ENCODE peak calls at places on chromosomes 11 and 22, in five cellular contexts. One of them, this sample, is unnamed.

GRCh38 chr11:79018371-79018849 is 422.4 kb downstream of the TENM4 start:
- DNase-seq in endothelial cell: no peak
- DNase-seq in transverse colon: no peak
- DNase-seq in fibroblast of pulmonary artery: peak
- DNase-seq in heart left ventricle: no peak
- DNase-seq in this sample: no peak

GRCh38 chr11:18383388-18384156 is 10.8 kb upstream of the LDHA start:
- DNase-seq in heart left ventricle: peak
- DNase-seq in endothelial cell: peak
- DNase-seq in fibroblast of pulmonary artery: peak
- DNase-seq in transverse colon: peak
- DNase-seq in this sample: peak

GRCh38 chr22:27412866-27413445 is 388.6 kb downstream of the MN1 start:
- DNase-seq in transverse colon: no peak
- DNase-seq in heart left ventricle: no peak
- DNase-seq in endothelial cell: no peak
- DNase-seq in fibroblast of pulmonary artery: no peak
- DNase-seq in this sample: no peak

GRCh38 chr11:33168605-33169240 is 7.4 kb upstream of the CSTF3 start:
- DNase-seq in transverse colon: no peak
- DNase-seq in heart left ventricle: no peak
- DNase-seq in fibroblast of pulmonary artery: peak
- DNase-seq in endothelial cell: no peak
- DNase-seq in this sample: no peak

GRCh38 chr11:104484784-104485554 is 321.0 kb upstream of the PDGFD start:
- DNase-seq in fibroblast of pulmonary artery: no peak
- DNase-seq in endothelial cell: no peak
- DNase-seq in heart left ventricle: no peak
- DNase-seq in transverse colon: no peak
- DNase-seq in this sample: no peak

GRCh38 chr11:27649800-27650199 is 50.5 kb downstream of the BDNF start:
- DNase-seq in endothelial cell: no peak
- DNase-seq in heart left ventricle: no peak
- DNase-seq in transverse colon: no peak
- DNase-seq in fibroblast of pulmonary artery: no peak
- DNase-seq in this sample: no peak

GRCh38 chr22:27252282-27253049 is 549.1 kb downstream of the MN1 start:
- DNase-seq in heart left ventricle: peak
- DNase-seq in endothelial cell: no peak
- DNase-seq in transverse colon: no peak
- DNase-seq in fibroblast of pulmonary artery: peak
- DNase-seq in this sample: no peak

GRCh38 chr22:49530671-49531532 is 296.8 kb downstream of the BRD1 start:
- DNase-seq in transverse colon: no peak
- DNase-seq in fibroblast of pulmonary artery: no peak
- DNase-seq in endothelial cell: no peak
- DNase-seq in heart left ventricle: no peak
- DNase-seq in this sample: no peak

GRCh38 chr11:69450857-69451220 is 30.6 kb upstream of the LINC01488 start:
- DNase-seq in fibroblast of pulmonary artery: no peak
- DNase-seq in heart left ventricle: no peak
- DNase-seq in transverse colon: no peak
- DNase-seq in endothelial cell: no peak
- DNase-seq in this sample: no peak

GRCh38 chr22:36644333-36644757 is 59.2 kb downstream of the CACNG2 start:
- DNase-seq in heart left ventricle: no peak
- DNase-seq in endothelial cell: peak
- DNase-seq in fibroblast of pulmonary artery: peak
- DNase-seq in transverse colon: no peak
- DNase-seq in this sample: peak

GRCh38 chr11:94477644-94478043 is 16.0 kb downstream of the MRE11 start:
- DNase-seq in heart left ventricle: no peak
- DNase-seq in endothelial cell: no peak
- DNase-seq in fibroblast of pulmonary artery: no peak
- DNase-seq in transverse colon: no peak
- DNase-seq in this sample: no peak

GRCh38 chr22:21949569-21949918 is 3.1 kb downstream of the PPM1F start:
- DNase-seq in endothelial cell: no peak
- DNase-seq in fibroblast of pulmonary artery: no peak
- DNase-seq in heart left ventricle: no peak
- DNase-seq in transverse colon: no peak
- DNase-seq in this sample: no peak

GRCh38 chr11:93663021-93663420 is 1.5 kb downstream of the CEP295 start:
- DNase-seq in fibroblast of pulmonary artery: no peak
- DNase-seq in transverse colon: no peak
- DNase-seq in endothelial cell: no peak
- DNase-seq in heart left ventricle: no peak
- DNase-seq in this sample: no peak

GRCh38 chr11:9953994-9954626 is 290.2 kb downstream of the SWAP70 start:
- DNase-seq in transverse colon: no peak
- DNase-seq in fibroblast of pulmonary artery: peak
- DNase-seq in heart left ventricle: no peak
- DNase-seq in endothelial cell: no peak
- DNase-seq in this sample: no peak

GRCh38 chr11:23932485-23932898 is 564.4 kb upstream of the LUZP2 start:
- DNase-seq in fibroblast of pulmonary artery: peak
- DNase-seq in transverse colon: no peak
- DNase-seq in endothelial cell: no peak
- DNase-seq in heart left ventricle: no peak
- DNase-seq in this sample: no peak

GRCh38 chr11:134861490-134862107 is 449.6 kb upstream of the B3GAT1 start:
- DNase-seq in fibroblast of pulmonary artery: no peak
- DNase-seq in transverse colon: no peak
- DNase-seq in heart left ventricle: no peak
- DNase-seq in endothelial cell: no peak
- DNase-seq in this sample: no peak

GRCh38 chr11:12552677-12553076 is 121.5 kb upstream of the TEAD1 start:
- DNase-seq in endothelial cell: no peak
- DNase-seq in transverse colon: peak
- DNase-seq in heart left ventricle: peak
- DNase-seq in fibroblast of pulmonary artery: peak
- DNase-seq in this sample: no peak

GRCh38 chr11:1121343-1122331 is 36.1 kb upstream of the MUC5AC start:
- DNase-seq in endothelial cell: peak
- DNase-seq in heart left ventricle: no peak
- DNase-seq in transverse colon: peak
- DNase-seq in fibroblast of pulmonary artery: no peak
- DNase-seq in this sample: no peak

GRCh38 chr11:105610796-105611361 is 1.0 kb downstream of the GRIA4 start:
- DNase-seq in endothelial cell: no peak
- DNase-seq in transverse colon: no peak
- DNase-seq in heart left ventricle: no peak
- DNase-seq in fibroblast of pulmonary artery: no peak
- DNase-seq in this sample: no peak

GRCh38 chr22:44603774-44604173 is 98.2 kb upstream of the PRR5 start:
- DNase-seq in heart left ventricle: no peak
- DNase-seq in fibroblast of pulmonary artery: no peak
- DNase-seq in endothelial cell: no peak
- DNase-seq in transverse colon: no peak
- DNase-seq in this sample: no peak

GRCh38 chr22:20040801-20041200 is 19.9 kb downstream of the TANGO2 start:
- DNase-seq in fibroblast of pulmonary artery: no peak
- DNase-seq in transverse colon: no peak
- DNase-seq in endothelial cell: no peak
- DNase-seq in heart left ventricle: no peak
- DNase-seq in this sample: no peak

GRCh38 chr11:130728185-130729160 is 187.8 kb downstream of the SNX19 start:
- DNase-seq in heart left ventricle: no peak
- DNase-seq in endothelial cell: no peak
- DNase-seq in transverse colon: no peak
- DNase-seq in fibroblast of pulmonary artery: no peak
- DNase-seq in this sample: no peak

GRCh38 chr11:96393753-96394348 is 4.0 kb downstream of the JRKL start:
- DNase-seq in fibroblast of pulmonary artery: peak
- DNase-seq in transverse colon: no peak
- DNase-seq in endothelial cell: no peak
- DNase-seq in heart left ventricle: no peak
- DNase-seq in this sample: peak

GRCh38 chr22:44299124-44299523 is 13.6 kb downstream of the SHISAL1 start:
- DNase-seq in transverse colon: no peak
- DNase-seq in endothelial cell: no peak
- DNase-seq in fibroblast of pulmonary artery: no peak
- DNase-seq in heart left ventricle: no peak
- DNase-seq in this sample: no peak

GRCh38 chr11:77778549-77778948 is 42.0 kb downstream of the RSF1 start:
- DNase-seq in heart left ventricle: no peak
- DNase-seq in fibroblast of pulmonary artery: no peak
- DNase-seq in transverse colon: no peak
- DNase-seq in endothelial cell: no peak
- DNase-seq in this sample: no peak

GRCh38 chr11:7759010-7759409 is 37.7 kb downstream of the OR5P2 start:
- DNase-seq in fibroblast of pulmonary artery: no peak
- DNase-seq in transverse colon: no peak
- DNase-seq in heart left ventricle: no peak
- DNase-seq in endothelial cell: no peak
- DNase-seq in this sample: peak

GRCh38 chr11:29319231-29319630 is 697.6 kb downstream of the KCNA4 start:
- DNase-seq in transverse colon: no peak
- DNase-seq in fibroblast of pulmonary artery: peak
- DNase-seq in endothelial cell: no peak
- DNase-seq in heart left ventricle: no peak
- DNase-seq in this sample: no peak

GRCh38 chr22:17965538-17966402 is 58.6 kb downstream of the MICAL3 start:
- DNase-seq in endothelial cell: no peak
- DNase-seq in heart left ventricle: no peak
- DNase-seq in fibroblast of pulmonary artery: no peak
- DNase-seq in transverse colon: no peak
- DNase-seq in this sample: no peak

GRCh38 chr22:25176175-25176574 is 23.5 kb upstream of the CRYBB3 start:
- DNase-seq in fibroblast of pulmonary artery: no peak
- DNase-seq in heart left ventricle: no peak
- DNase-seq in endothelial cell: no peak
- DNase-seq in transverse colon: no peak
- DNase-seq in this sample: no peak

GRCh38 chr22:41518048-41518347 is 26.3 kb downstream of the POLR3H start:
- DNase-seq in fibroblast of pulmonary artery: no peak
- DNase-seq in heart left ventricle: no peak
- DNase-seq in transverse colon: no peak
- DNase-seq in endothelial cell: no peak
- DNase-seq in this sample: no peak

GRCh38 chr11:32107647-32108046 is 16.8 kb downstream of the RCN1 start:
- DNase-seq in heart left ventricle: no peak
- DNase-seq in fibroblast of pulmonary artery: no peak
- DNase-seq in endothelial cell: no peak
- DNase-seq in transverse colon: no peak
- DNase-seq in this sample: no peak

DNA sequence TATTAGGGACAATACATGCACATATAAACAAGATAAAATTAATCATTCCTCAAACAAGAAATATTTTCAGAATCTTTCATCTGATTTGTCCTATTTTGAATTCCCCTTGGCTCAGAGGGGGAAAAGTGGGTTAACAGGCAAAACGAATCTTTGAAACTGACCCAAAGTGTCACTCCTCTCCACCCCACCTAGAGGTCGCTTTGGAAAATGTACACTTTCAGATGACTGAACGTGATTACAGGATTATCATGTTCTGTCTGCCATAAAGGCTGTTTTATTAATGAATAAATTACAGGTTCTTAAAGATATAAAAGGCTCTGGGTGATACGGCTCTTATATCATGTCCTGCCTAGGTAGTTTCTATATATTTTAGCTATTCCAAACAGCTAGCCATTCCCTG is 1735.0 kb downstream of the LRRC4C start:
- DNase-seq in endothelial cell: no peak
- DNase-seq in transverse colon: no peak
- DNase-seq in heart left ventricle: no peak
- DNase-seq in fibroblast of pulmonary artery: no peak
- DNase-seq in this sample: no peak
- TF ChIP-seq CTCF in endothelial cell: peak
- TF ChIP-seq CTCF in transverse colon: no peak
- TF ChIP-seq CTCF in heart left ventricle: no peak
- TF ChIP-seq CTCF in fibroblast of pulmonary artery: no peak
- TF ChIP-seq CTCF in this sample: no peak

GRCh38 chr11:131734871-131735270 is 364.5 kb downstream of the NTM start:
- DNase-seq in transverse colon: no peak
- DNase-seq in endothelial cell: no peak
- DNase-seq in heart left ventricle: no peak
- DNase-seq in fibroblast of pulmonary artery: peak
- DNase-seq in this sample: no peak

GRCh38 chr11:131739243-131739882 is 368.9 kb downstream of the NTM start:
- DNase-seq in transverse colon: no peak
- DNase-seq in fibroblast of pulmonary artery: no peak
- DNase-seq in endothelial cell: no peak
- DNase-seq in heart left ventricle: no peak
- DNase-seq in this sample: no peak

DNA sequence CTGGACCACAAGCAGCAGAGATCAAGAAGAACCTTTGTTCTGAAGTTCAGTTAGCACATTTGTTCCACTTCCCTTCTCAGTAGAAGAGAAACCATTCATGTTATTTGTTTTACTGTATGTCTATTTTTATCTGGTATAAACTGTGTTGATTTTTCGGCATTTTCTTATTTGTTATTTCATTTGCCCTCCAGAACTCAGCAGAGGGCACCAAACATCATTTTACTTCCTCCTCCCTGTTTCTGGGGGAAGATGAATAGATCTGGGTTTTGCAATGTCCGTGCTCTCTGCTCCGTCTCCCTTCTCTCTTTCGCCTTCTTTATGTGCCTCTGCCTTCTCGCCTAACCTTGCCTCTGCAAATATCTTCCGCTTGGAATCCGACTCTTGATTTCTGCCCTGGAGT is 366.9 kb downstream of the NTM start:
- DNase-seq in heart left ventricle: no peak
- DNase-seq in fibroblast of pulmonary artery: peak
- DNase-seq in transverse colon: no peak
- DNase-seq in endothelial cell: no peak
- DNase-seq in this sample: no peak
- TF ChIP-seq CTCF in heart left ventricle: no peak
- TF ChIP-seq CTCF in fibroblast of pulmonary artery: peak
- TF ChIP-seq CTCF in transverse colon: no peak
- TF ChIP-seq CTCF in endothelial cell: no peak
- TF ChIP-seq CTCF in this sample: no peak

GRCh38 chr11:68007498-68008380 is 2.4 kb upstream of the ALDH3B1 start:
- DNase-seq in endothelial cell: no peak
- DNase-seq in transverse colon: no peak
- DNase-seq in heart left ventricle: no peak
- DNase-seq in fibroblast of pulmonary artery: no peak
- DNase-seq in this sample: no peak

GRCh38 chr11:68011046-68011943 is 1.2 kb downstream of the ALDH3B1 start:
- DNase-seq in fibroblast of pulmonary artery: no peak
- DNase-seq in endothelial cell: no peak
- DNase-seq in transverse colon: no peak
- DNase-seq in heart left ventricle: no peak
- DNase-seq in this sample: no peak

GRCh38 chr11:68008381-68009337 is 1.5 kb upstream of the ALDH3B1 start:
- DNase-seq in fibroblast of pulmonary artery: no peak
- DNase-seq in transverse colon: peak
- DNase-seq in endothelial cell: no peak
- DNase-seq in heart left ventricle: peak
- DNase-seq in this sample: no peak

GRCh38 chr11:68010058-68011041 is at the start of gene ALDH3B1:
- DNase-seq in transverse colon: peak
- DNase-seq in heart left ventricle: peak
- DNase-seq in fibroblast of pulmonary artery: peak
- DNase-seq in endothelial cell: no peak
- DNase-seq in this sample: no peak

GRCh38 chr11:68009391-68010000 is 631 bp upstream of the ALDH3B1 start:
- DNase-seq in heart left ventricle: no peak
- DNase-seq in transverse colon: no peak
- DNase-seq in fibroblast of pulmonary artery: peak
- DNase-seq in endothelial cell: no peak
- DNase-seq in this sample: no peak
- TF ChIP-seq CTCF in heart left ventricle: no peak
- TF ChIP-seq CTCF in transverse colon: no peak
- TF ChIP-seq CTCF in fibroblast of pulmonary artery: peak
- TF ChIP-seq CTCF in endothelial cell: no peak
- TF ChIP-seq CTCF in this sample: peak

GRCh38 chr22:47076758-47077157 is 314.3 kb downstream of the TBC1D22A start:
- DNase-seq in heart left ventricle: no peak
- DNase-seq in endothelial cell: no peak
- DNase-seq in transverse colon: no peak
- DNase-seq in fibroblast of pulmonary artery: no peak
- DNase-seq in this sample: no peak
- TF ChIP-seq CTCF in heart left ventricle: no peak
- TF ChIP-seq CTCF in endothelial cell: no peak
- TF ChIP-seq CTCF in transverse colon: no peak
- TF ChIP-seq CTCF in fibroblast of pulmonary artery: no peak
- TF ChIP-seq CTCF in this sample: no peak

This sample was measured in GM10248.